ENCODE peak calls at places on chromosome 17, in ten cellular contexts. F is transverse colon, I is tibial nerve, K is gastrocnemius medialis, L is esophagus squamous epithelium, T is tibial artery, B is trophoblast cell, S is osteoblast, Z is upper lobe of right lung, G is A549. R is an unnamed sample.

GRCh38 chr17:4175921-4176802 is 33.2 kb downstream of the CYB5D2 start:
- DNase-seq in F (no peak), I (no peak), K (no peak), L (no peak), T (no peak), B (peak; percentile 42), S (no peak), Z (no peak), G (no peak), R (peak; percentile 64)

GRCh38 chr17:51165680-51166197 is 472 bp upstream of the NME2 start:
- DNase-seq in F (peak; percentile 43), I (no peak), K (no peak), L (no peak), T (no peak), B (no peak), S (peak; percentile 90), Z (no peak), G (no peak), R (no peak)

GRCh38 chr17:72419866-72420774 is 299.3 kb downstream of the SOX9 start:
- DNase-seq in F (peak; percentile 24), I (peak; percentile 27), K (no peak), L (no peak), T (no peak), B (no peak), S (no peak), Z (no peak), G (no peak), R (no peak)

GRCh38 chr17:67619555-67619954 is 98.2 kb upstream of the NOL11 start:
- DNase-seq in F (no peak), I (no peak), K (no peak), L (no peak), T (no peak), B (no peak), S (no peak), Z (no peak), G (no peak), R (no peak)

GRCh38 chr17:79452706-79453105 is 158.1 kb downstream of the RBFOX3 start:
- DNase-seq in F (no peak), I (no peak), K (no peak), L (no peak), T (no peak), B (no peak), S (no peak), Z (no peak), G (no peak), R (no peak)

GRCh38 chr17:55962931-55963378 is 190.3 kb upstream of the ANKFN1 start:
- DNase-seq in F (peak; percentile 50), I (no peak), K (no peak), L (no peak), T (no peak), B (peak; percentile 8), S (no peak), Z (no peak), G (no peak), R (no peak)

GRCh38 chr17:45310380-45311324 is 6.2 kb downstream of the MAP3K14 start:
- DNase-seq in F (peak; percentile 84), I (no peak), K (peak; percentile 78), L (no peak), T (no peak), B (no peak), S (peak; percentile 86), Z (no peak), G (no peak), R (no peak)

GRCh38 chr17:15918661-15919259 is 26.2 kb upstream of the ADORA2B start:
- DNase-seq in F (peak; percentile 48), I (no peak), K (no peak), L (no peak), T (no peak), B (no peak), S (no peak), Z (no peak), G (peak; percentile 40), R (no peak)

GRCh38 chr17:74276561-74277009 is 2.6 kb downstream of the DNAI2 start:
- DNase-seq in F (no peak), I (peak; percentile 36), K (no peak), L (no peak), T (no peak), B (no peak), S (peak; percentile 80), Z (no peak), G (no peak), R (no peak)
- H3K27ac ChIP-seq in F (peak overlapping the region; percentile 3), I (peak overlapping the region; percentile 82), K (peak overlapping the region; percentile 26), L (peak overlapping the region; percentile 61), T (no peak overlapping the region), B (no peak overlapping the region), S (no peak overlapping the region), Z (no peak overlapping the region), G (no peak overlapping the region), R (no peak overlapping the region)

GRCh38 chr17:63700528-63701441 is 860 bp upstream of the LIMD2 start:
- DNase-seq in F (peak; percentile 37), I (no peak), K (no peak), L (no peak), T (peak; percentile 85), B (no peak), S (peak; percentile 96), Z (peak; percentile 80), G (no peak), R (peak; percentile 81)

GRCh38 chr17:63702223-63702577 is 2.3 kb upstream of the LIMD2 start:
- DNase-seq in F (peak; percentile 56), I (no peak), K (no peak), L (no peak), T (peak; percentile 66), B (no peak), S (no peak), Z (peak; percentile 68), G (no peak), R (peak; percentile 59)

GRCh38 chr17:63702616-63703015 is 2.7 kb upstream of the LIMD2 start:
- DNase-seq in F (no peak), I (no peak), K (no peak), L (no peak), T (peak; percentile 35), B (no peak), S (peak; percentile 84), Z (peak; percentile 32), G (no peak), R (no peak)

GRCh38 chr17:63703029-63703428 is 3.1 kb upstream of the LIMD2 start:
- DNase-seq in F (no peak), I (no peak), K (no peak), L (no peak), T (peak; percentile 55), B (no peak), S (no peak), Z (no peak), G (no peak), R (no peak)

GRCh38 chr17:63701477-63702222 is 1.7 kb upstream of the LIMD2 start:
- DNase-seq in F (peak; percentile 49), I (no peak), K (no peak), L (no peak), T (peak; percentile 55), B (no peak), S (peak; percentile 80), Z (peak; percentile 72), G (no peak), R (peak; percentile 66)
- H3K4me3 ChIP-seq in F (no peak overlapping the region), I (peak overlapping the region; percentile 41), K (peak overlapping the region; percentile 51), L (no peak overlapping the region), T (peak overlapping the region; percentile 49), B (no peak overlapping the region), S (peak overlapping the region; percentile 49), Z (peak overlapping the region; percentile 57), G (no peak overlapping the region), R (peak overlapping the region; percentile 80)

GRCh38 chr17:77476498-77476897 is 335.7 kb downstream of the SEC14L1 start:
- DNase-seq in F (no peak), I (no peak), K (peak; percentile 65), L (no peak), T (no peak), B (no peak), S (no peak), Z (no peak), G (no peak), R (no peak)

GRCh38 chr17:77478899-77479298 is 338.1 kb downstream of the SEC14L1 start:
- DNase-seq in F (no peak), I (no peak), K (no peak), L (no peak), T (no peak), B (no peak), S (no peak), Z (no peak), G (no peak), R (no peak)

GRCh38 chr17:77478281-77478680 is 337.5 kb downstream of the SEC14L1 start:
- DNase-seq in F (no peak), I (no peak), K (no peak), L (no peak), T (no peak), B (peak; percentile 90), S (no peak), Z (no peak), G (no peak), R (no peak)

GRCh38 chr17:77476006-77476405 is 335.2 kb downstream of the SEC14L1 start:
- DNase-seq in F (no peak), I (no peak), K (peak; percentile 44), L (no peak), T (no peak), B (no peak), S (peak; percentile 81), Z (no peak), G (no peak), R (no peak)

DNA sequence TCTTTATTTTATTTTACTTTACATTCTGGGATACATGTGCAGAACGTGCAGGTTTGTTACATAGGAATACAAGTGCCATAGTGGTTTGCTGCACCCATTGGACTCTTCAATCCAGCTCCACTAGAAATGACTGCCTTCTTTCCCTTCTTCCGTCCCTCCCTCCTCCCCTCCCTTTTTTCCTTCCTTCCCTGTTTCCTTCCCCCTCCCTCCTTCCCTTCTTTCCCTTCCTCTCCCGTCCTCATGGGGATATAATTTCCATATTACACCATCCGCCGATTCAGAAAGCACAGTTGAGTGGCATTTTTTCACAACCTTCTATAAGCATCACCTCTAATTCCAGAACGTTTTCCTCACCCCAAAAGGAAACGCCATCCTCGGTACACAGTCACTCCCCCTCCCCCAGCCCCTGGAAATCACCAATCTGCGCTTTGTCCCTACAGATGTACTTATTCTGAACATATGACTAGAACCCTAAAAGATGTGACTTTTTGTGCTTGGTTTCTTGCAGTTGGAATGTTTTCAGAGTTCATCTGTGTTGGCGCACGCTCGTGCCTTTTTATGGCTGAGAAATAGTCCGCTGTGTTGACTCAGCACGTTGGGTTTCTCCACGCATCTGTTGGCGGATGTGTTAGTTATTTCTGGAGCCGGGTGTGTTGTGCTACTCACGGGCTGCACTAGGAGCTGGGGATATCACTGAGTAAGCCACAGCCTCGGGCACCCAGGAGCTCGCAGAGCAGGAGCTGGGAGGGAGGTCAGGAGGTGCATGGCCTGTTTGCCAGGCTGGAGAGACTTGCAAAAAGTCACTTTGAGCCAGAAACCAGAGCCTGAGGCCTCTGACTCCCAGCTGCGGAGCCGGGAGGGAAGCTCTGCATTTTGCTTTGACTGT is 336.4 kb downstream of the SEC14L1 start:
- DNase-seq in F (peak; percentile 65), I (peak; percentile 68), K (peak; percentile 87), L (no peak), T (peak; percentile 96), B (peak; percentile 97), S (peak; percentile 100), Z (no peak), G (no peak), R (no peak)
- H3K27ac ChIP-seq in F (peak overlapping the region; percentile 69), I (peak overlapping the region; percentile 88), K (peak overlapping the region; percentile 85), L (peak overlapping the region; percentile 85), T (peak overlapping the region; percentile 79), B (peak overlapping the region; percentile 76), S (peak overlapping the region; percentile 96), Z (no peak overlapping the region), G (no peak overlapping the region), R (peak overlapping the region; percentile 56)

DNA sequence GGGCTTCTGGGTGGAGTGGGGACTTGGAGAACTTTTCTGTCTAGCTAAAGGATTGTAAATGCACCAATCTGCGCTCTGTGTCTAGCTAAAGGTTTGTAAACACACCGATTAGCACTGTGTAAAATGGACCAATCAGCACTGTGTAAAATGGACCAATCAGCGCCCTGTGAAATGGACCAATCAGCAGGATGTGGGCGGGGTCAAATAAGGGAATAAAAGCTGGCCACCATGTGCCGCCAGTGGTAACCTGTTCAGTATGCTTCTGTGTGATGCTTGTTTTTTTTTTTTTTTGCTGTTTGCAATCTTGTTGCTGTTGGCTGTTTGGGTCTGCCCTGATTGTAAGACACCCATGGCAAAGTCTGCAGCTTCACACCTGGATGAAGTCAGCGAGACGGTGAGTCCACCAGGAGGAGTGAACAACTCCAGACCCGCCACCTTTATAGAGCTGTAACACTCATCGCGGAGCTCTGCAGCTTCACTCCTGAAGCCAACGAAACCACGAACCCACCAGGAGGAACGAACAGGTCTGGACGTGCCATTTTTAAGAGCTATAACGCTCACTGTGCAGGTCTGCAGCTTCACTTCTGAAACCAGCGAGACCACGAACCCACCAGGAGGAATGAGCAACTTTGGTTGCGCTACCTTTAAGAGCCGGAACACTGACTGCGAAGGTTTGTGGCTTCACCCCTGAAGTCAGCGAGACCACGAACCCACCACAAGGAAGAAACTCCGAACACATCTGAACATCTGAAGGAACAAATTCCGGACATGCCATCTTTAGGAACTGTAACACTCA is 85.0 kb upstream of the MED9 start:
- DNase-seq in F (peak; percentile 42), I (no peak), K (no peak), L (no peak), T (no peak), B (no peak), S (peak; percentile 61), Z (no peak), G (peak; percentile 51), R (peak; percentile 61)
- H3K4me3 ChIP-seq in F (no peak overlapping the region), I (no peak overlapping the region), K (no peak overlapping the region), L (no peak overlapping the region), T (no peak overlapping the region), B (no peak overlapping the region), S (no peak overlapping the region), Z (no peak overlapping the region), G (no peak overlapping the region), R (peak overlapping the region; percentile 56)

R was measured in CD4-positive, CD25-positive, alpha-beta regulatory T cell.